ENCODE peak calls at places on chromosomes 6 and 20, in six cellular contexts. One of them, this sample, is unnamed.

GRCh38 chr6:131861356-131861755 is 53.5 kb downstream of the ENPP1 start:
- DNase-seq in A673: no peak
- DNase-seq in A549: no peak
- DNase-seq in OCI-LY7: no peak
- DNase-seq in ovary: no peak
- DNase-seq in trophoblast cell: no peak
- DNase-seq in this sample: no peak

GRCh38 chr20:17343091-17343490 is 116.3 kb downstream of the PCSK2 start:
- DNase-seq in OCI-LY7: no peak
- DNase-seq in A673: no peak
- DNase-seq in ovary: no peak
- DNase-seq in A549: no peak
- DNase-seq in trophoblast cell: no peak
- DNase-seq in this sample: no peak

GRCh38 chr6:28215425-28215824 is 9.7 kb upstream of the ZSCAN9 start:
- DNase-seq in A549: no peak
- DNase-seq in trophoblast cell: no peak
- DNase-seq in A673: peak; percentile 66
- DNase-seq in ovary: no peak
- DNase-seq in OCI-LY7: no peak
- DNase-seq in this sample: no peak

GRCh38 chr6:158715330-158716311 is 65.8 kb downstream of the SYTL3 start:
- DNase-seq in trophoblast cell: no peak
- DNase-seq in ovary: no peak
- DNase-seq in A549: no peak
- DNase-seq in OCI-LY7: peak; percentile 83
- DNase-seq in A673: no peak
- DNase-seq in this sample: peak; percentile 38

GRCh38 chr6:138455746-138456392 is 43.4 kb downstream of the NHSL1 start:
- DNase-seq in A549: no peak
- DNase-seq in OCI-LY7: peak; percentile 61
- DNase-seq in trophoblast cell: no peak
- DNase-seq in ovary: no peak
- DNase-seq in A673: peak; percentile 23
- DNase-seq in this sample: no peak

GRCh38 chr20:34938466-34939163 is 17.0 kb downstream of the GSS start:
- DNase-seq in trophoblast cell: no peak
- DNase-seq in A673: peak; percentile 62
- DNase-seq in ovary: no peak
- DNase-seq in A549: no peak
- DNase-seq in OCI-LY7: no peak
- DNase-seq in this sample: peak; percentile 72

GRCh38 chr20:32823737-32824588 is 4.2 kb downstream of the MAPRE1 start:
- DNase-seq in OCI-LY7: no peak
- DNase-seq in A673: no peak
- DNase-seq in A549: no peak
- DNase-seq in ovary: no peak
- DNase-seq in trophoblast cell: peak; percentile 22
- DNase-seq in this sample: no peak

GRCh38 chr6:38517005-38517404 is 122.7 kb downstream of the BTBD9 start:
- DNase-seq in trophoblast cell: no peak
- DNase-seq in A673: no peak
- DNase-seq in A549: no peak
- DNase-seq in ovary: no peak
- DNase-seq in OCI-LY7: no peak
- DNase-seq in this sample: no peak

GRCh38 chr6:75086236-75086635 is 119.6 kb downstream of the COL12A1 start:
- DNase-seq in OCI-LY7: no peak
- DNase-seq in ovary: no peak
- DNase-seq in A673: no peak
- DNase-seq in trophoblast cell: no peak
- DNase-seq in A549: no peak
- DNase-seq in this sample: no peak

GRCh38 chr6:139117734-139118133 is 17.1 kb upstream of the HECA start:
- DNase-seq in A549: no peak
- DNase-seq in A673: no peak
- DNase-seq in OCI-LY7: no peak
- DNase-seq in ovary: no peak
- DNase-seq in trophoblast cell: no peak
- DNase-seq in this sample: no peak

GRCh38 chr6:108781419-108782110 is 66.7 kb upstream of the ARMC2 start:
- DNase-seq in OCI-LY7: no peak
- DNase-seq in trophoblast cell: no peak
- DNase-seq in A549: no peak
- DNase-seq in A673: peak; percentile 26
- DNase-seq in ovary: peak; percentile 27
- DNase-seq in this sample: no peak
- H3K4me1 ChIP-seq in OCI-LY7: peaks cover 17% of the 10 kb centered on the region
- H3K4me1 ChIP-seq in trophoblast cell: peaks cover 16% of the 10 kb centered on the region
- H3K4me1 ChIP-seq in A549: peaks cover 5% of the 10 kb centered on the region
- H3K4me1 ChIP-seq in A673: peaks cover 18% of the 10 kb centered on the region
- H3K4me1 ChIP-seq in ovary: no peaks in the 10 kb centered on the region
- H3K4me1 ChIP-seq in this sample: peaks cover 4% of the 10 kb centered on the region

DNA sequence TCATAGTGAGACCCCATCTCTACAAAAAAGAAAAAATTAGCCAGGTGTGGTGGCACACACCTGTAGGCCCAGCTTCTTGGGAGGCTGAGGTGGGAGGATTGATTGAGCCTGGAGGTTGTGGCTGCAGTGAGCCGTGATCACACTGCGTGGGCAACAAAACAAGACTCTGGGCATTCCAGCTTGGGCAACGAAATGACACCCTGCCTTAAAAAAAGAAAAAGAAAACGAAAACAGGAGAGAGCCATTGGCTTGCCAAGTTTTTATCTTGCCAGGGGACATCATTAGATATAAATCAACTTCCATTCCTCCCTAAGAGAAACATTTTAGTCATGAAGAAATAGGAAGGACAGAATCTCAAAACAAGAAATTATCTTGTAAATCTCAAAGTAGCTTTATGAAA is 109.5 kb downstream of the MAP3K7 start:
- DNase-seq in ovary: no peak
- DNase-seq in A673: no peak
- DNase-seq in OCI-LY7: no peak
- DNase-seq in trophoblast cell: no peak
- DNase-seq in A549: no peak
- DNase-seq in this sample: no peak
- H3K9me3 ChIP-seq in ovary: no peaks in the 10 kb centered on the region
- H3K9me3 ChIP-seq in A673: no peaks in the 10 kb centered on the region
- H3K9me3 ChIP-seq in OCI-LY7: no peaks in the 10 kb centered on the region
- H3K9me3 ChIP-seq in trophoblast cell: peaks cover 3% of the 10 kb centered on the region
- H3K9me3 ChIP-seq in A549: no peaks in the 10 kb centered on the region
- H3K9me3 ChIP-seq in this sample: no peaks in the 10 kb centered on the region

GRCh38 chr6:105321728-105322127 is 81.2 kb downstream of the PREP start:
- DNase-seq in OCI-LY7: no peak
- DNase-seq in A549: no peak
- DNase-seq in ovary: no peak
- DNase-seq in A673: no peak
- DNase-seq in trophoblast cell: no peak
- DNase-seq in this sample: no peak
- H3K27ac ChIP-seq in OCI-LY7: no peak overlapping the region
- H3K27ac ChIP-seq in A549: no peak overlapping the region
- H3K27ac ChIP-seq in ovary: no peak overlapping the region
- H3K27ac ChIP-seq in A673: no peak overlapping the region
- H3K27ac ChIP-seq in trophoblast cell: no peak overlapping the region
- H3K27ac ChIP-seq in this sample: no peak overlapping the region

GRCh38 chr20:36465109-36466080 is 75.9 kb upstream of the MYL9 start:
- DNase-seq in OCI-LY7: no peak
- DNase-seq in trophoblast cell: peak; percentile 90
- DNase-seq in A673: peak; percentile 96
- DNase-seq in A549: peak; percentile 91
- DNase-seq in ovary: peak; percentile 29
- DNase-seq in this sample: no peak

GRCh38 chr20:36468149-36469000 is 72.9 kb upstream of the MYL9 start:
- DNase-seq in A549: no peak
- DNase-seq in OCI-LY7: peak; percentile 55
- DNase-seq in A673: no peak
- DNase-seq in ovary: no peak
- DNase-seq in trophoblast cell: no peak
- DNase-seq in this sample: peak; percentile 65

GRCh38 chr20:36469973-36470372 is 71.3 kb upstream of the MYL9 start:
- DNase-seq in trophoblast cell: no peak
- DNase-seq in A673: no peak
- DNase-seq in OCI-LY7: no peak
- DNase-seq in ovary: no peak
- DNase-seq in A549: no peak
- DNase-seq in this sample: no peak

GRCh38 chr20:36466089-36466488 is 75.2 kb upstream of the MYL9 start:
- DNase-seq in A549: no peak
- DNase-seq in OCI-LY7: peak; percentile 40
- DNase-seq in A673: no peak
- DNase-seq in trophoblast cell: no peak
- DNase-seq in ovary: no peak
- DNase-seq in this sample: no peak

GRCh38 chr20:36467076-36467999 is 74.0 kb upstream of the MYL9 start:
- DNase-seq in trophoblast cell: no peak
- DNase-seq in A673: peak; percentile 80
- DNase-seq in OCI-LY7: peak; percentile 82
- DNase-seq in A549: no peak
- DNase-seq in ovary: no peak
- DNase-seq in this sample: peak; percentile 73
- H3K4me1 ChIP-seq in trophoblast cell: peaks cover 62% of the 10 kb centered on the region
- H3K4me1 ChIP-seq in A673: peaks cover 57% of the 10 kb centered on the region
- H3K4me1 ChIP-seq in OCI-LY7: peaks cover 96% of the 10 kb centered on the region
- H3K4me1 ChIP-seq in A549: peaks cover 96% of the 10 kb centered on the region
- H3K4me1 ChIP-seq in ovary: peaks cover 28% of the 10 kb centered on the region
- H3K4me1 ChIP-seq in this sample: peaks cover 16% of the 10 kb centered on the region

DNA sequence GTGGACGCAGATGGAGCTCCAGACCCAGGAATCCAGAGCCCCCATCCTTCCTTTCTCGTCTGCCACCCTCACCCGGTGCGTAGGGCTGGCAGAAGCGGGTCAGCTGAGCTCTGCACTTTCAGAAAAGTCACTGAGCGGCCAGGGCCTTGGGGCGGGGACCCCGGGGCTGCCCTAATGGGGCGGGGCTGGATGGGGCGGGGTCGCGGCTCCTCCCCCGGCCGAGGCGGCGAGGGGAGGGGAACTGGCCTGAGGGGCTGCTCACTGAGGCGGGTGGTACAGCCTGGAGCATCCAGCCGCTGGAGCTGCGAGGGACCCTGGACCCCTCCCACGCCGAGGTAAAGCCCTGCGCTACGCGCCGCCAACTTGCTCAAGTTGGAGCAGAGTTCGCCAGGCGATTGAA is at the start of the genes DEFB124 and REM1:
- DNase-seq in A549: no peak
- DNase-seq in A673: no peak
- DNase-seq in trophoblast cell: no peak
- DNase-seq in OCI-LY7: no peak
- DNase-seq in ovary: no peak
- DNase-seq in this sample: no peak
- H3K9me3 ChIP-seq in A549: no peaks in the 10 kb centered on the region
- H3K9me3 ChIP-seq in A673: no peaks in the 10 kb centered on the region
- H3K9me3 ChIP-seq in trophoblast cell: peaks cover 40% of the 10 kb centered on the region
- H3K9me3 ChIP-seq in OCI-LY7: no peaks in the 10 kb centered on the region
- H3K9me3 ChIP-seq in ovary: no peaks in the 10 kb centered on the region
- H3K9me3 ChIP-seq in this sample: no peaks in the 10 kb centered on the region

GRCh38 chr20:45315672-45316071 is 7.6 kb upstream of the MATN4 start:
- DNase-seq in trophoblast cell: no peak
- DNase-seq in A549: no peak
- DNase-seq in ovary: no peak
- DNase-seq in A673: no peak
- DNase-seq in OCI-LY7: no peak
- DNase-seq in this sample: no peak
- H3K27ac ChIP-seq in trophoblast cell: no peak overlapping the region
- H3K27ac ChIP-seq in A549: no peak overlapping the region
- H3K27ac ChIP-seq in ovary: no peak overlapping the region
- H3K27ac ChIP-seq in A673: no peak overlapping the region
- H3K27ac ChIP-seq in OCI-LY7: no peak overlapping the region
- H3K27ac ChIP-seq in this sample: no peak overlapping the region

GRCh38 chr20:49935746-49936152 is 448 bp upstream of the RNF114 start:
- DNase-seq in OCI-LY7: peak; percentile 39
- DNase-seq in A549: no peak
- DNase-seq in A673: no peak
- DNase-seq in ovary: no peak
- DNase-seq in trophoblast cell: no peak
- DNase-seq in this sample: no peak

GRCh38 chr20:49941456-49941855 is 5.3 kb downstream of the RNF114 start:
- DNase-seq in OCI-LY7: no peak
- DNase-seq in A673: no peak
- DNase-seq in ovary: no peak
- DNase-seq in trophoblast cell: no peak
- DNase-seq in A549: no peak
- DNase-seq in this sample: no peak

GRCh38 chr20:49937023-49937929 is 1.1 kb downstream of the RNF114 start:
- DNase-seq in trophoblast cell: no peak
- DNase-seq in OCI-LY7: no peak
- DNase-seq in A673: no peak
- DNase-seq in A549: no peak
- DNase-seq in ovary: no peak
- DNase-seq in this sample: no peak

GRCh38 chr20:49938173-49939163 is 2.3 kb downstream of the RNF114 start:
- DNase-seq in A673: peak; percentile 48
- DNase-seq in OCI-LY7: no peak
- DNase-seq in A549: no peak
- DNase-seq in ovary: peak; percentile 53
- DNase-seq in trophoblast cell: no peak
- DNase-seq in this sample: peak; percentile 47

DNA sequence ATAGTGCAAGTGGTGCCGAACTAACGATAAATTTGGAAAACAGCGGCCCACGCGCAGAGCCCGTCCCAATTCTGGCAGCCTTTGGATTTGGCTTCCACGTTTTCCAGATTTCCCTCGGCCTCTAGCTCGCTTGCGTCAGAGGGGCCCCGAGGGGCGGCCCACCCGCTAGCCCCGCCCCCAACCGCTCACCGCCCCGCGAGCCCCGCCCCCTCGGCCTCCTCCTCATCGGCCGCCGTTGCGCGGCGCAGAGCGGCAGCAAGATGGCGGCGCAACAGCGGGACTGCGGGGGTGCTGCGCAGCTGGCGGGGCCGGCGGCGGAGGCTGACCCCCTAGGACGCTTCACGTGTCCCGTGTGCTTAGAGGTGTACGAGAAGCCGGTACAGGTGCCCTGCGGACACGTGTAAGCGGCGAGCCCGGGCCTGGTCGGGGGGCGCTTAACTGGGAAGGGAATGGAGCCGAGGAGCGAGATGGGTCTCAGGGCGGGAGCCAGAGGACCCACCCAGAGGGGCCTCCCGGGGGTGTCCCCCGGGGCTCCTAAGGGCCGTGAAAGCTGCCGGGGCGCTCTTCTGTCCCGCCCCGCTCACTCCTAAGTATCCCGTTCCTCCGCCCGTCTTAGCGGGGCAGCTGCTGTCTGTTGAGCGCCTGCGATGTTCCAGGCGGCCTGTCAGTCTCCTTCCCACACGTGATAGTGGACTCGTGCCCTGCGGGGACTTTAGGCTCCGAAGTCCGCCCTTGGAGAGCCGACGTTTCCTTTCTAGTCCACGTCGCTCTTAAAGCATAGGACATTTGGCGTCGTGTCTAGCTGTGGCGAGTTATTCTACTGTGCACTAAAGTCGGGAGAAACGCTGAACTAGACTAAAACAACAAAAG is at the start of gene RNF114:
- DNase-seq in A673: peak; percentile 95
- DNase-seq in OCI-LY7: peak; percentile 96
- DNase-seq in trophoblast cell: peak; percentile 86
- DNase-seq in ovary: peak; percentile 89
- DNase-seq in A549: peak; percentile 72
- DNase-seq in this sample: peak; percentile 93
- H3K4me1 ChIP-seq in A673: peaks cover 16% of the 10 kb centered on the region
- H3K4me1 ChIP-seq in OCI-LY7: peaks cover 52% of the 10 kb centered on the region
- H3K4me1 ChIP-seq in trophoblast cell: peaks cover 4% of the 10 kb centered on the region
- H3K4me1 ChIP-seq in ovary: peaks cover 19% of the 10 kb centered on the region
- H3K4me1 ChIP-seq in A549: peaks cover 20% of the 10 kb centered on the region
- H3K4me1 ChIP-seq in this sample: peaks cover 5% of the 10 kb centered on the region

This sample was measured in right lobe of liver.